ENCODE peak calls at places on chromosome 1, in nine cellular contexts. M is nephron progenitor cell, J is cardiac fibroblast, P is AG04450, X is stomach, N is foreskin keratinocyte, S is H9, T is PC-3, H is fibroblast of lung. G is an unnamed sample.

GRCh38 chr1:67189953-67190352 is 23.7 kb downstream of the IL23R start:
- DNase-seq in T (no peak), J (no peak), H (no peak), P (no peak), X (no peak), N (no peak), S (no peak), M (no peak), G (no peak)

GRCh38 chr1:99956755-99957154 is 13.0 kb upstream of the SLC35A3 start:
- DNase-seq in X (no peak), P (no peak), N (no peak), J (peak; percentile 93), M (no peak), H (no peak), T (no peak), S (no peak), G (no peak)

GRCh38 chr1:147496044-147496443 is 45.3 kb upstream of the BCL9 start:
- DNase-seq in X (no peak), S (no peak), M (no peak), N (no peak), J (no peak), P (no peak), T (no peak), H (no peak), G (no peak)

GRCh38 chr1:245416771-245417170 is 262.0 kb downstream of the KIF26B start:
- DNase-seq in T (no peak), P (no peak), M (no peak), J (no peak), X (no peak), S (no peak), N (no peak), H (no peak), G (no peak)

GRCh38 chr1:216034506-216034905 is 388.7 kb downstream of the USH2A start:
- DNase-seq in T (peak; percentile 60), X (no peak), H (no peak), N (peak; percentile 14), S (peak; percentile 69), M (peak; percentile 10), P (no peak), J (no peak), G (no peak)

GRCh38 chr1:19504796-19505693 is 19.7 kb upstream of the CAPZB start:
- DNase-seq in P (peak; percentile 89), T (no peak), J (peak; percentile 86), H (peak; percentile 97), S (no peak), N (no peak), M (no peak), X (no peak), G (no peak)

GRCh38 chr1:199859525-199859924 is 168.0 kb upstream of the NR5A2 start:
- DNase-seq in S (no peak), X (no peak), T (peak; percentile 98), H (peak; percentile 63), P (peak; percentile 44), M (no peak), N (peak; percentile 76), J (peak; percentile 82), G (no peak)

GRCh38 chr1:174743654-174744561 is 255.8 kb upstream of the CACYBP start:
- DNase-seq in N (peak; percentile 7), S (no peak), X (no peak), H (peak; percentile 38), M (no peak), T (peak; percentile 42), J (peak; percentile 70), P (peak; percentile 33), G (no peak)

GRCh38 chr1:36134805-36135339 is 9.8 kb upstream of the COL8A2 start:
- DNase-seq in J (peak; percentile 61), M (peak; percentile 83), T (peak; percentile 63), S (peak; percentile 83), P (no peak), N (peak; percentile 91), X (peak; percentile 55), H (peak; percentile 65), G (peak; percentile 75)

GRCh38 chr1:160779662-160780397 is 16.1 kb upstream of the LY9 start:
- DNase-seq in J (no peak), H (no peak), T (peak; percentile 53), X (no peak), P (no peak), N (no peak), M (peak; percentile 49), S (peak; percentile 82), G (no peak)
- TF ChIP-seq CTCF in J (no peak), H (peak; percentile 1), T (peak; percentile 79), X (no peak), P (peak; percentile 16), N (peak; percentile 52), M (peak; percentile 49), S (peak; percentile 84), G (peak; percentile 19)

DNA sequence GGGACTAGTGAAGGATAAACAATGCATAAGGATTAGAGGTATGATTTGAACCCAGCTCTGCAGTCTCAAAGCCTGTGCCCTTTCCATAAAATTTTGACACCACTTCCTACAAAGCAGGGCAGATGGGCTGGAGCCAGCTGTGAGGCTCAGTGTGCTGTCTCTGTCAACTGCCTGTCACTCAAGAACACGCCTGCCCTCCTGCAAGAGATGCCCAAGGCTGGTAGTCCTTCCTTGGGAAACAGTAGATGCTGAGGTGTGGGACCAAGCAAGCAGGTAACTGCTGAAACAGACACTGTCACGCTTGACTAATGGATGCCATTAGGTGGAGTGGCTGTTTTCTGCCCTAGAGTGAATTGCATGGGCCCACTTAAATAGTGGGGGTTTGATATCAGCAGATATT is 402.0 kb downstream of the PTPRU start:
- DNase-seq in S (peak; percentile 4), P (no peak), M (no peak), X (no peak), H (no peak), J (no peak), N (no peak), T (no peak), G (no peak)
- TF ChIP-seq CTCF in S (no peak), P (no peak), M (no peak), X (no peak), H (no peak), J (no peak), N (no peak), T (no peak), G (no peak)

DNA sequence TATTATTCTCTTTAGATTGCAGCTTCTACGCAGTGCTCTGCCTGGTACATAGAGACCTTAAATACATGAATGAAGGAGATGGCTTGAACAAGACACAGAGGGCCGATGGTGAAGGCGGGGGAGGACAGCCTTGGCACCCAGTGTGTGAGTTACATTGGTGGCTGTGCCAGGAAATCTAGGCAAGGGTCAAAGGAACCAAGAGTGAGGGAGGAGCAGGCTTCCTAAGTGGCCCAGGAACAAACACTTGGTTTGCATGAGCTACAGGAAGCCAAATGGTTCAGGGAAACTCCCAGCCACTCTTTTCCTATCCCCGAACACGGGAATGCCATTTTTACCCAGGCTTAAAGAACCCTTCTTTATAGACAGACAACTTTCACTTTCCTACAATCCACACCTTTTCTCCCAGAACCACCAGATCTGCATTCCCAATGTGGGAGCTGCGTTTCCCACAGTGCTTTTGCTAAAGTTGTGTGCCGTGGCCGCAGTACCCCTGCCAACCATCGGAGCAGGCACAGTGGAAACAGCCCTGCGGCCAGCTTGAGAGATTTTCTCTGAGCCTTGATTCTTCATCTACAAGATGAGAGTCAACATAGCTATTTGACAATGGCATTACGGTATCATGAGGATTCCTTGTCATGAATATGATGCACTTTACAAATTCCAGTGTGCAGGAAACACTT is 3.5 kb upstream of the CLEC20A start:
- DNase-seq in X (no peak), H (no peak), P (no peak), M (peak; percentile 25), S (peak; percentile 50), J (no peak), N (no peak), T (peak; percentile 3), G (no peak)
- TF ChIP-seq CTCF in X (peak; percentile 5), H (peak; percentile 37), P (peak; percentile 39), M (peak; percentile 39), S (peak; percentile 53), J (peak; percentile 35), N (no peak), T (no peak), G (peak; percentile 39)

DNA sequence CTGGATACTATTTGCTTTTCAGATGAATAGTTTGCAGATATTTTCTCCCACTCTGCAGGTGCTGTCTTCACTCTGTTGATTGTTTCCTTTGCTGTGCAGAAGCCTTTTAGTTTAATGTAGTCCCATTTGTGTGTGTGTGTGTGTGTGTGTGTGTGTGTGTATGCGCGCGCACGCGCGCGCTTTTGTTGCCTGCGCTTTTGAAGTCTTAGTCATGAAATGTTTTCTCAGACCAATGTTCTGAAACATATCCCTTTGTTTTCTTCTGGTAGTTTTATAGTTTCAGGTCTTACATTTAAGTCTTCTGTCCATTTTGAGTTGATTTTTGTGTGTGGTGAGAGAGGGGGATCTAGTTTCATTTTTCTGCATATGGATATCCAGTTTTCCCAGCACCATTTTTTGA is 63.5 kb downstream of the XPR1 start:
- DNase-seq in J (no peak), T (no peak), P (no peak), M (no peak), N (no peak), S (no peak), X (no peak), H (no peak), G (no peak)
- TF ChIP-seq CTCF in J (no peak), T (no peak), P (no peak), M (no peak), N (no peak), S (no peak), X (no peak), H (no peak), G (no peak)

DNA sequence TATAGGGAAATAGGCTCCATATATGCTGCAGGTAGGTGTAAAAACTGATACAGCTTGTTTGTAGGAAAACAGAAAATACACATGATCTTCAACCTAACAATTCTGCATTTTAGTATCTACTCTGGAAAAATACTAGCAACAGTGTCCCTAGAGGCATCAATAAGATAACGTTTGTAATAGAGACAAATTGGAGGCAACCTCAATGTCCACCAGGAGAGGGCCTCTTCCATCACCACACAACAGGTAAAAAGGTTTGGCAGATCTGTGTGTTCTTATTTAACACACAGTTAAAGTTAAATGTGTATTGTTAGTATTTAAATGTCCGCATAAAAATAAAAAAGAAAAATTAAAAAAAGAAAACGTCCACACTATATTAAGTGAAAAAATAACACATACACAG is 5.4 kb downstream of the EIF2D start:
- DNase-seq in H (peak; percentile 32), X (no peak), P (no peak), T (peak; percentile 84), M (no peak), J (peak; percentile 39), N (no peak), S (no peak), G (no peak)
- TF ChIP-seq CTCF in H (peak; percentile 51), X (no peak), P (peak; percentile 63), T (peak; percentile 97), M (peak; percentile 55), J (peak; percentile 58), N (peak; percentile 79), S (peak; percentile 73), G (peak; percentile 42)